ENCODE peak calls at places on chromosomes 5 and 9, in nine cellular contexts. S, W, J, Y, Q, D, H, U and I are unnamed samples. For H3K4me1 and H3K27me3, the result is how much of the 10 kb centered on the place peaks cover.

GRCh38 chr5:98111686-98112085 is 661.8 kb upstream of the RGMB start:
- DNase-seq in S (no peak), W (no peak), J (no peak), Y (no peak), Q (no peak), D (no peak), H (no peak), U (no peak), I (no peak)

GRCh38 chr5:114473541-114473940 is 111.7 kb downstream of the KCNN2 start:
- DNase-seq in S (peak), W (no peak), J (no peak), Y (no peak), Q (no peak), D (no peak), H (no peak), U (no peak), I (no peak)

GRCh38 chr5:53980061-53980460 is 330.3 kb downstream of the ARL15 start:
- DNase-seq in S (no peak), W (no peak), J (no peak), Y (no peak), Q (no peak), D (no peak), H (no peak), U (no peak), I (no peak)

GRCh38 chr9:98009926-98010325 is 26.8 kb downstream of the ANP32B start:
- DNase-seq in S (no peak), W (no peak), J (no peak), Y (no peak), Q (no peak), D (no peak), H (no peak), U (peak), I (no peak)

GRCh38 chr9:36861528-36862205 is 172.4 kb downstream of the PAX5 start:
- DNase-seq in S (no peak), W (no peak), J (no peak), Y (no peak), Q (no peak), D (no peak), H (no peak), U (no peak), I (no peak)

GRCh38 chr9:127554966-127555829 is 56.9 kb upstream of the STXBP1 start:
- DNase-seq in S (no peak), W (no peak), J (no peak), Y (no peak), Q (no peak), D (no peak), H (no peak), U (no peak), I (no peak)

GRCh38 chr5:65446682-65447081 is 35.0 kb downstream of the ADAMTS6 start:
- DNase-seq in S (no peak), W (no peak), J (no peak), Y (no peak), Q (no peak), D (no peak), H (no peak), U (no peak), I (no peak)

GRCh38 chr9:114304416-114305188 is 18.3 kb upstream of the ORM1 start:
- DNase-seq in S (peak), W (peak), J (peak), Y (no peak), Q (peak), D (no peak), H (no peak), U (peak), I (no peak)

GRCh38 chr5:128201065-128201926 is 117.7 kb downstream of the SLC12A2 start:
- DNase-seq in S (peak), W (peak), J (peak), Y (peak), Q (peak), D (peak), H (no peak), U (peak), I (peak)

GRCh38 chr5:64767959-64768357 is 533 bp downstream of the SREK1IP1 start:
- DNase-seq in S (no peak), W (no peak), J (peak), Y (no peak), Q (no peak), D (no peak), H (no peak), U (no peak), I (peak)

GRCh38 chr5:138737494-138738265 is 15.5 kb upstream of the CTNNA1 start:
- DNase-seq in S (no peak), W (no peak), J (no peak), Y (no peak), Q (no peak), D (no peak), H (no peak), U (no peak), I (no peak)

GRCh38 chr5:2751592-2752021 is at the start of gene IRX2:
- DNase-seq in S (peak), W (peak), J (no peak), Y (no peak), Q (no peak), D (no peak), H (no peak), U (peak), I (no peak)

GRCh38 chr9:117916291-117916690 is 212.1 kb downstream of the TLR4 start:
- DNase-seq in S (no peak), W (no peak), J (no peak), Y (no peak), Q (no peak), D (no peak), H (no peak), U (no peak), I (no peak)

GRCh38 chr5:150126199-150126920 is 29.3 kb downstream of the PDGFRB start:
- DNase-seq in S (no peak), W (peak), J (no peak), Y (no peak), Q (no peak), D (no peak), H (no peak), U (no peak), I (no peak)

GRCh38 chr5:77993141-77993540 is 217.0 kb upstream of the TBCA start:
- DNase-seq in S (no peak), W (no peak), J (no peak), Y (no peak), Q (no peak), D (no peak), H (no peak), U (no peak), I (no peak)

GRCh38 chr5:116137544-116138378 is 52.9 kb downstream of the COMMD10 start:
- DNase-seq in S (no peak), W (no peak), J (no peak), Y (no peak), Q (no peak), D (no peak), H (peak), U (no peak), I (no peak)

GRCh38 chr5:125412561-125413535 is 666.4 kb upstream of the ZNF608 start:
- DNase-seq in S (peak), W (peak), J (peak), Y (peak), Q (peak), D (no peak), H (no peak), U (peak), I (no peak)

GRCh38 chr9:74742792-74743389 is 144.8 kb downstream of the TRPM6 start:
- DNase-seq in S (no peak), W (peak), J (no peak), Y (no peak), Q (no peak), D (no peak), H (peak), U (peak), I (no peak)

GRCh38 chr5:30102185-30102584 is 1091.3 kb upstream of the CDH6 start:
- DNase-seq in S (no peak), W (no peak), J (no peak), Y (no peak), Q (no peak), D (no peak), H (no peak), U (no peak), I (no peak)

GRCh38 chr9:135474915-135475314 is 4.7 kb upstream of the PPP1R26 start:
- DNase-seq in S (peak), W (peak), J (no peak), Y (no peak), Q (no peak), D (no peak), H (peak), U (no peak), I (no peak)

GRCh38 chr5:116577064-116577788 is 2.6 kb upstream of the SEMA6A start:
- DNase-seq in S (no peak), W (peak), J (no peak), Y (no peak), Q (no peak), D (no peak), H (no peak), U (no peak), I (no peak)

GRCh38 chr9:14627513-14627912 is 65.7 kb downstream of the ZDHHC21 start:
- DNase-seq in S (no peak), W (no peak), J (no peak), Y (no peak), Q (no peak), D (no peak), H (no peak), U (no peak), I (no peak)

GRCh38 chr9:134178781-134179551 is 14.6 kb upstream of the RNU6ATAC start:
- DNase-seq in S (no peak), W (peak), J (no peak), Y (peak), Q (peak), D (no peak), H (no peak), U (peak), I (no peak)

GRCh38 chr5:10527281-10527950 is 36.5 kb upstream of the ANKRD33B start:
- DNase-seq in S (no peak), W (no peak), J (no peak), Y (no peak), Q (peak), D (no peak), H (no peak), U (no peak), I (no peak)

GRCh38 chr5:11364531-11364930 is 539.7 kb downstream of the CTNND2 start:
- DNase-seq in S (no peak), W (no peak), J (no peak), Y (no peak), Q (no peak), D (no peak), H (no peak), U (no peak), I (no peak)

GRCh38 chr5:153780876-153781275 is 257.8 kb downstream of the FAM114A2 start:
- DNase-seq in S (no peak), W (peak), J (no peak), Y (no peak), Q (no peak), D (no peak), H (no peak), U (no peak), I (no peak)

GRCh38 chr5:126937796-126938195 is 92.6 kb downstream of the MARCHF3 start:
- DNase-seq in S (no peak), W (no peak), J (no peak), Y (no peak), Q (no peak), D (no peak), H (no peak), U (no peak), I (no peak)

GRCh38 chr9:93190133-93190525 is 6.2 kb downstream of the WNK2 start:
- DNase-seq in S (no peak), W (no peak), J (no peak), Y (no peak), Q (no peak), D (no peak), H (no peak), U (no peak), I (no peak)

GRCh38 chr5:39478851-39479250 is 54.1 kb upstream of the DAB2 start:
- DNase-seq in S (no peak), W (no peak), J (no peak), Y (no peak), Q (no peak), D (no peak), H (no peak), U (no peak), I (no peak)

DNA sequence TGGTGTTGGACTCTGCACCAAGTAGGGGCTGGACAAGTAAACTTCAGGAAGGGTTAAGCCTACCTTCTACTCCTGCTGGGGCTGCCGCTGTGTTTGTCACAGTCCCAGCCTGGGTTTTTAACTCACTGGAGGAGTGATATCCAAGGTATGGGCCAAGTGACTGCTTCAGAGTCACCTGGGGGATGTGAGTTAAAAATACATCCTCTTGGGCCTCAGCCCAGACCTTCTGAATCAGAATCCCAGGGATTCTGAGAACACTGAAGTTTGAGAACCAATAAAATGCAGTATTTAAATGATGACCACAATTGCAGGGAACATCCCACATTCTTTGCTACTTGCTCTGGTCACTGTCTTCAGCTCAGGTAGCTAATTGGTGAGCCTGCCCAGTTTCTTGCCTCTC is 95.1 kb upstream of the DNAH5 start:
- DNase-seq in S (no peak), W (no peak), J (no peak), Y (no peak), Q (no peak), D (no peak), H (no peak), U (no peak), I (no peak)
- H3K4me1 ChIP-seq in S (under half), W (under half), J (under half), Y (under half), Q (under half), D (under half), H (half or more), U (under half), I (under half)

GRCh38 chr5:14678773-14679334 is 14.3 kb downstream of the OTULIN start:
- DNase-seq in S (no peak), W (no peak), J (no peak), Y (no peak), Q (peak), D (no peak), H (no peak), U (no peak), I (no peak)

GRCh38 chr5:14675309-14675708 is 10.8 kb downstream of the OTULIN start:
- DNase-seq in S (no peak), W (no peak), J (no peak), Y (no peak), Q (no peak), D (no peak), H (no peak), U (no peak), I (no peak)

GRCh38 chr5:14673443-14673842 is 8.9 kb downstream of the OTULIN start:
- DNase-seq in S (no peak), W (no peak), J (no peak), Y (no peak), Q (no peak), D (no peak), H (no peak), U (no peak), I (no peak)

GRCh38 chr5:14675865-14676300 is 11.4 kb downstream of the OTULIN start:
- DNase-seq in S (no peak), W (no peak), J (no peak), Y (no peak), Q (no peak), D (no peak), H (no peak), U (no peak), I (no peak)

GRCh38 chr5:14676320-14676719 is 11.8 kb downstream of the OTULIN start:
- DNase-seq in S (peak), W (no peak), J (no peak), Y (no peak), Q (peak), D (no peak), H (no peak), U (peak), I (peak)
- H3K27ac ChIP-seq in S (peak), W (no peak), J (peak), Y (no peak), Q (peak), D (peak), H (no peak), U (no peak), I (no peak)

DNA sequence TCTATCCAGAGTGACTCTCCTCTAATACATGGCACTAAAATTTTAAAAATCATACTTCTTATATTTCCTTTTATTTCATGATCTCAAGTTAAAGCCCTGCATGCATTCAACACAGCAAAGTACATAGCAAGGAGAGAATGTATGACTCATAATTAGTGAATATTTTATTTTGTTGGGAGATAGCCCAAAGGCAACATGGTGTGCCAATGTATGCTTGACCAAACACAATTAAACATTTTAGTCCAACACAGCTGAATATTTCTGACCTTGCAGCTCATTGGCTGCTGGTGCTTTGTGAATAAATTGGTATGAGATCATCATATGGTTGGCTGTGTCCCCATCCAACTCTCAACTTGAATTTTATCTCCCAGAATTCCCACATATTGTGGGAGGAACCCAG is 103.5 kb downstream of the NPR3 start:
- DNase-seq in S (no peak), W (no peak), J (no peak), Y (no peak), Q (no peak), D (no peak), H (no peak), U (no peak), I (no peak)
- H3K27me3 ChIP-seq in S (under half), W (under half), J (under half), Y (under half), Q (under half), D (under half), H (under half), U (under half), I (under half)

GRCh38 chr5:17221843-17222614 is 4.6 kb downstream of the BASP1 start:
- DNase-seq in S (no peak), W (no peak), J (no peak), Y (no peak), Q (no peak), D (no peak), H (no peak), U (no peak), I (no peak)

GRCh38 chr5:17225551-17225950 is 8.1 kb downstream of the BASP1 start:
- DNase-seq in S (no peak), W (no peak), J (no peak), Y (no peak), Q (no peak), D (no peak), H (no peak), U (no peak), I (no peak)

GRCh38 chr5:17223375-17224185 is 6.1 kb downstream of the BASP1 start:
- DNase-seq in S (no peak), W (no peak), J (no peak), Y (no peak), Q (no peak), D (no peak), H (no peak), U (no peak), I (no peak)

GRCh38 chr5:17224858-17225436 is 7.5 kb downstream of the BASP1 start:
- DNase-seq in S (no peak), W (no peak), J (no peak), Y (no peak), Q (no peak), D (no peak), H (no peak), U (no peak), I (no peak)

GRCh38 chr5:17222679-17223078 is 5.2 kb downstream of the BASP1 start:
- DNase-seq in S (no peak), W (no peak), J (no peak), Y (no peak), Q (no peak), D (no peak), H (no peak), U (no peak), I (no peak)
- H3K4me1 ChIP-seq in S (under half), W (under half), J (under half), Y (under half), Q (under half), D (under half), H (under half), U (under half), I (under half)

DNA sequence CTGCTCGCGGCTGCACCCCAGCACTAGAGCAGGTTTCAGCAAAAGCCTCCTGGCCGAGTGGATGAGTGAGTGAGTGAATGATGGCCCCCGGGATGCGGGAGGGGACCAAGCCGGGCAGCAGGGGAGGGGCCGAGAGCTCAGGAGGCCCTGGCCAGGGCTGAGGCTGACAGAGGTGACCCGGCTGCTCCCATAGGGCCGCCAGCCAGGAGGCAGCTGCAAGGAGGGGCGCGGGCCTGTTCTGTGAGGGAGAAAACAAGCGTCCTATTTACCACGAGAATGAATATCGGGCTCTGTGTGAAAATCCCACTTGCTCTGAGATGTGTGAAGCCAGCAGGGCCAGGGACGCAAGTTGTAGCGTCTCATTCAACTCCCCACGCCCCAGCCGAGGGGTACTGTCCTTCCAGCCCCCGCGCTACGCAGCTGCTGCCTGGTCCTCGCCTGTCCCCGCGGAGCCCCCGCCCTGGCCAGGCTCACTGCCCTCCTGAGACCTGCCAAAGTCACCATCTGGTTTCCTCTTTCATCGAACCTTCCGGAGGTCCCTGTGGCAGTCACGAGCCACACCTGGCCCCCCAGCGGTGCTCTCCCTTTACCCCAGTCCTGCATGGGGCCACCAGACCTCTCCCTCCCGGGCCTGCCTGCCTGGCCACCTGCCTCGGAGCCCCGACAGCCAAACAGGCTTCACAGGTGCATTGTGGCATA is 38.8 kb downstream of the RASGEF1C start:
- DNase-seq in S (no peak), W (peak), J (no peak), Y (no peak), Q (no peak), D (no peak), H (no peak), U (no peak), I (no peak)
- H3K27ac ChIP-seq in S (no peak), W (peak), J (no peak), Y (no peak), Q (no peak), D (peak), H (no peak), U (no peak), I (no peak)

GRCh38 chr5:135708481-135708880 is 126.0 kb upstream of the SLC25A48 start:
- DNase-seq in S (no peak), W (peak), J (no peak), Y (no peak), Q (no peak), D (no peak), H (no peak), U (no peak), I (no peak)
- H3K27me3 ChIP-seq in S (under half), W (under half), J (under half), Y (under half), Q (under half), D (under half), H (under half), U (under half), I (under half)